ENCODE peak calls at places on chromosome 16, in five cellular contexts. One of them, this sample, is unnamed.

GRCh38 chr16:9913604-9914330 is 268.5 kb downstream of the GRIN2A start:
- DNase-seq in tibial nerve: no peak
- DNase-seq in brain microvascular endothelial cell: no peak
- DNase-seq in left lung: no peak
- DNase-seq in psoas muscle: no peak
- DNase-seq in this sample: no peak

GRCh38 chr16:2231016-2231931 is 5.0 kb upstream of the DNASE1L2 start:
- DNase-seq in psoas muscle: no peak
- DNase-seq in left lung: no peak
- DNase-seq in brain microvascular endothelial cell: no peak
- DNase-seq in tibial nerve: no peak
- DNase-seq in this sample: no peak

GRCh38 chr16:88461291-88462269 is 8.5 kb downstream of the ZFPM1 start:
- DNase-seq in tibial nerve: no peak
- DNase-seq in brain microvascular endothelial cell: no peak
- DNase-seq in left lung: no peak
- DNase-seq in psoas muscle: no peak
- DNase-seq in this sample: no peak

GRCh38 chr16:65114527-65114926 is 7.3 kb downstream of the CDH11 start:
- DNase-seq in tibial nerve: no peak
- DNase-seq in left lung: no peak
- DNase-seq in brain microvascular endothelial cell: no peak
- DNase-seq in psoas muscle: no peak
- DNase-seq in this sample: no peak

GRCh38 chr16:1055557-1055924 is 17.0 kb upstream of the SSTR5 start:
- DNase-seq in left lung: no peak
- DNase-seq in psoas muscle: no peak
- DNase-seq in tibial nerve: no peak
- DNase-seq in brain microvascular endothelial cell: no peak
- DNase-seq in this sample: no peak

GRCh38 chr16:46812781-46813555 is 18.0 kb downstream of the C16orf87 start:
- DNase-seq in tibial nerve: no peak
- DNase-seq in brain microvascular endothelial cell: no peak
- DNase-seq in psoas muscle: no peak
- DNase-seq in left lung: no peak
- DNase-seq in this sample: no peak

GRCh38 chr16:70729292-70729691 is 43.4 kb upstream of the MTSS2 start:
- DNase-seq in brain microvascular endothelial cell: no peak
- DNase-seq in psoas muscle: no peak
- DNase-seq in tibial nerve: no peak
- DNase-seq in left lung: no peak
- DNase-seq in this sample: no peak

GRCh38 chr16:57519796-57520360 is 16.5 kb downstream of the CCDC102A start:
- DNase-seq in left lung: peak
- DNase-seq in brain microvascular endothelial cell: peak
- DNase-seq in tibial nerve: peak
- DNase-seq in psoas muscle: peak
- DNase-seq in this sample: peak

GRCh38 chr16:49890876-49891275 is 35.0 kb upstream of the ZNF423 start:
- DNase-seq in psoas muscle: no peak
- DNase-seq in brain microvascular endothelial cell: no peak
- DNase-seq in tibial nerve: no peak
- DNase-seq in left lung: no peak
- DNase-seq in this sample: no peak

GRCh38 chr16:3950343-3951193 is 70.1 kb upstream of the CREBBP start:
- DNase-seq in brain microvascular endothelial cell: peak
- DNase-seq in tibial nerve: peak
- DNase-seq in left lung: peak
- DNase-seq in psoas muscle: peak
- DNase-seq in this sample: no peak

GRCh38 chr16:56334761-56335160 is 90.6 kb downstream of the AMFR start:
- DNase-seq in tibial nerve: no peak
- DNase-seq in brain microvascular endothelial cell: no peak
- DNase-seq in left lung: peak
- DNase-seq in psoas muscle: no peak
- DNase-seq in this sample: no peak

GRCh38 chr16:1861730-1862129 is 10.2 kb downstream of the MEIOB start:
- DNase-seq in psoas muscle: no peak
- DNase-seq in left lung: no peak
- DNase-seq in brain microvascular endothelial cell: no peak
- DNase-seq in tibial nerve: no peak
- DNase-seq in this sample: no peak

GRCh38 chr16:23025692-23026305 is 123.5 kb downstream of the USP31 start:
- DNase-seq in psoas muscle: no peak
- DNase-seq in tibial nerve: no peak
- DNase-seq in brain microvascular endothelial cell: no peak
- DNase-seq in left lung: no peak
- DNase-seq in this sample: no peak

GRCh38 chr16:1822801-1823200 is 3.8 kb downstream of the HAGH start:
- DNase-seq in tibial nerve: no peak
- DNase-seq in psoas muscle: no peak
- DNase-seq in brain microvascular endothelial cell: no peak
- DNase-seq in left lung: no peak
- DNase-seq in this sample: no peak

GRCh38 chr16:82078125-82078524 is 43.1 kb downstream of the HSD17B2 start:
- DNase-seq in tibial nerve: no peak
- DNase-seq in psoas muscle: no peak
- DNase-seq in left lung: no peak
- DNase-seq in brain microvascular endothelial cell: no peak
- DNase-seq in this sample: no peak

GRCh38 chr16:17773698-17774101 is 302.9 kb upstream of the XYLT1 start:
- DNase-seq in left lung: no peak
- DNase-seq in psoas muscle: no peak
- DNase-seq in tibial nerve: no peak
- DNase-seq in brain microvascular endothelial cell: peak
- DNase-seq in this sample: no peak

GRCh38 chr16:87185313-87185712 is 131.9 kb downstream of the C16orf95 start:
- DNase-seq in brain microvascular endothelial cell: no peak
- DNase-seq in left lung: no peak
- DNase-seq in psoas muscle: no peak
- DNase-seq in tibial nerve: no peak
- DNase-seq in this sample: no peak

DNA sequence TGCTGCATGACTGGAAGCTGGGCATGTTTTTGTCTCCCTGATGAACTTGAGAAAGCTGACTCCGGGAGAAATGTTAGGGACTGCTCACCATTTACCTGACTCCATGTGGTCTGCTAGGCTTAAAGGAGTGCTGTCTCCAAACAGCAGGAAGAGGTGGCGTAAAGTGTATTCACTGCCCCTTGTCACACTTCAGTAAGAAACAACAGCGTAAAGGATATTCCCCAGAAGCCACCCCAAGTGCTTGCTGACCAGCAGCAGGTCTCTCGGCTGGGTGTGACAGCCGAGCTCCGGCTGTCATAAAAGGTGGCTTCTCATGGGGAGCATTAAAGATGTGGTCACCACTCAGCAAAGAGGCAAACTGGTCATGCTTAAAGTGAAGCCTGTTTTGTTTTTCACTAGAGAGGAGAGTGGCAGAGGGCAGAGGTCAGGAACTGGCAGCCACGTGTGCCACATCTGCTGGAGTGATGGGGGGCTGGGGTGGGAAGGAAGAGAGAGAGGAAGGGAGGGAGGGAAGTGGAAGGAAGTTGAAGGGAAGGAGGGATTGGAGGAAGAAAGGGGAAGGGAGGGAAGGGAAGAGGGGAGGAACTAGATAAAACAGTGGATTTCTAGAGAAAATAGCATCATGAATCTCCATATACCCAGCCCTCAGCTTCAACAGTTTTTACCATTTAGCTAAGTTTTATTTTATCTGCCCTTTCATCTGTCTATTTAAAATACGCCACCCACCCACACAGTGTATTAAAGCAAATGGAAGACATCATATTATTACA is 119.3 kb downstream of the CLEC16A start:
- DNase-seq in psoas muscle: no peak
- DNase-seq in left lung: no peak
- DNase-seq in brain microvascular endothelial cell: no peak
- DNase-seq in tibial nerve: no peak
- DNase-seq in this sample: no peak
- H3K27ac ChIP-seq in psoas muscle: no peak
- H3K27ac ChIP-seq in left lung: no peak
- H3K27ac ChIP-seq in brain microvascular endothelial cell: no peak
- H3K27ac ChIP-seq in tibial nerve: no peak
- H3K27ac ChIP-seq in this sample: no peak

GRCh38 chr16:59108374-59108773 is 374.3 kb upstream of the GOT2 start:
- DNase-seq in left lung: no peak
- DNase-seq in brain microvascular endothelial cell: no peak
- DNase-seq in tibial nerve: no peak
- DNase-seq in psoas muscle: no peak
- DNase-seq in this sample: no peak
- TF ChIP-seq CTCF in left lung: no peak
- TF ChIP-seq CTCF in brain microvascular endothelial cell: no peak
- TF ChIP-seq CTCF in tibial nerve: no peak
- TF ChIP-seq CTCF in psoas muscle: no peak
- TF ChIP-seq CTCF in this sample: no peak

GRCh38 chr16:80836846-80837245 is 32.4 kb upstream of the CDYL2 start:
- DNase-seq in tibial nerve: no peak
- DNase-seq in psoas muscle: no peak
- DNase-seq in left lung: no peak
- DNase-seq in brain microvascular endothelial cell: no peak
- DNase-seq in this sample: no peak
- H3K27ac ChIP-seq in tibial nerve: no peak
- H3K27ac ChIP-seq in psoas muscle: no peak
- H3K27ac ChIP-seq in left lung: no peak
- H3K27ac ChIP-seq in brain microvascular endothelial cell: no peak
- H3K27ac ChIP-seq in this sample: no peak

DNA sequence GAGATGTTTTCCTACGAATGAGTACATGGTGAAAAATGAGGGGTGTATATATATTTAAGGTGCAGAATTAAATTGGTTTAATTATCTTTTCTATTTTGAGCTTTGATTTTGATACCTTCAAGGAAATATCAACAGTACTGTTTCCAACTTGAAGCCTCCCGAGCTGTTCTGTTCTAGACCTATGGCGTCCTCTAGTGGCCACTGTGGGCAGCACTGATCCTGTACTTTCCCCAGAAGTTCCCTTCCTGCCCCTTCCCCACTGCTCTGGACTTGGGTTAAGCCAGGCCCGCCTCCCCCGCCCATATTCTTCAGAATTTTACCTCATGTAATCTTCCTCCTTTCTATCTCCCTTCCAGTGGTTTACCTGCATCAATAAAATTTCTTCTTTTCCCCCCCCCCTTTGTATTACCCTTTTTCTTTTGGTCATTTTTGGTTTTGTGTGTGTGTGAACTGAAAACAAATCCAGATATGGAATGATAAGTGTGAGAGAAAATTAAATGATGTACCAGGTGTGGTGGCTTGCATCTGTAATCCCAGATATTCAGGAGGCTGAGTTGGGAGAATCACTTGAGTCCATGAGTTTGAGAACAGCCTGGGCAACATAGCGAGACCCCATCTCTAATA is 1643.5 kb downstream of the TP53TG3F start:
- DNase-seq in brain microvascular endothelial cell: no peak
- DNase-seq in tibial nerve: no peak
- DNase-seq in left lung: no peak
- DNase-seq in psoas muscle: no peak
- DNase-seq in this sample: no peak
- TF ChIP-seq CTCF in brain microvascular endothelial cell: peak
- TF ChIP-seq CTCF in tibial nerve: no peak
- TF ChIP-seq CTCF in left lung: no peak
- TF ChIP-seq CTCF in psoas muscle: no peak
- TF ChIP-seq CTCF in this sample: no peak

This sample was measured in CD4-positive, alpha-beta T cell.